ENCODE peak calls at places on chromosomes 6 and 20, in four cellular contexts. W is nephron progenitor cell, I is GM20000, L is NCI-H69. J is an unnamed sample.

GRCh38 chr20:17648782-17649730 is 33.0 kb downstream of the RRBP1 start:
- DNase-seq in L (peak), W (no peak), I (peak), J (peak)

GRCh38 chr6:53483423-53484353 is 61.2 kb downstream of the GCLC start:
- DNase-seq in L (no peak), W (no peak), I (no peak), J (peak)

GRCh38 chr6:85537055-85537494 is 56.6 kb downstream of the SNX14 start:
- DNase-seq in W (no peak), I (peak), L (peak), J (no peak)

GRCh38 chr6:74749211-74750142 is 456.4 kb downstream of the COL12A1 start:
- DNase-seq in I (peak), W (no peak), L (no peak), J (no peak)

GRCh38 chr6:15266423-15266996 is 20.6 kb downstream of the JARID2 start:
- DNase-seq in W (no peak), L (no peak), I (no peak), J (peak)

GRCh38 chr20:57619053-57619831 is 984 bp downstream of the ZBP1 start:
- DNase-seq in L (no peak), I (peak), W (no peak), J (peak)

GRCh38 chr6:143510991-143511891 is at the start of gene FUCA2:
- DNase-seq in W (peak), L (peak), I (peak), J (peak)

GRCh38 chr6:1029196-1029595 is 282.7 kb upstream of the FOXQ1 start:
- DNase-seq in W (peak), I (no peak), L (peak), J (no peak)

GRCh38 chr6:170605860-170606259 is 21.4 kb upstream of the PDCD2 start:
- DNase-seq in W (no peak), I (no peak), L (no peak), J (no peak)

GRCh38 chr20:38685853-38686473 is 38.3 kb upstream of the SLC32A1 start:
- DNase-seq in L (peak), W (peak), I (peak), J (peak)

GRCh38 chr6:78365473-78365872 is 501.9 kb upstream of the IRAK1BP1 start:
- DNase-seq in L (no peak), W (no peak), I (no peak), J (no peak)

GRCh38 chr6:620950-621349 is 36.0 kb downstream of the HUS1B start:
- DNase-seq in L (no peak), I (no peak), W (no peak), J (no peak)

GRCh38 chr6:502761-503160 is 111.2 kb downstream of the IRF4 start:
- DNase-seq in L (no peak), W (no peak), I (no peak), J (no peak)

GRCh38 chr6:6751615-6752014 is 163.1 kb downstream of the LY86 start:
- DNase-seq in W (no peak), L (no peak), I (no peak), J (peak)

GRCh38 chr20:62206388-62206775 is 13.7 kb downstream of the HRH3 start:
- DNase-seq in I (no peak), W (no peak), L (no peak), J (no peak)

GRCh38 chr6:148620579-148621298 is 126.1 kb upstream of the UST start:
- DNase-seq in W (no peak), L (no peak), I (peak), J (peak)

GRCh38 chr6:89145461-89145961 is 344 bp upstream of the PM20D2 start:
- DNase-seq in W (no peak), I (peak), L (peak), J (peak)

GRCh38 chr20:46406986-46407670 is 713 bp upstream of the ELMO2 start:
- DNase-seq in L (peak), W (peak), I (peak), J (peak)

GRCh38 chr6:139355172-139355571 is 19.3 kb downstream of the CITED2 start:
- DNase-seq in L (no peak), W (no peak), I (no peak), J (peak)

GRCh38 chr20:63640086-63640485 is 13.1 kb downstream of the STMN3 start:
- DNase-seq in I (no peak), L (no peak), W (no peak), J (no peak)

GRCh38 chr6:159701413-159701999 is 8.5 kb upstream of the SOD2 start:
- DNase-seq in L (no peak), W (no peak), I (no peak), J (no peak)

GRCh38 chr6:39791850-39792500 is at the start of gene DAAM2:
- DNase-seq in I (peak), W (peak), L (peak), J (no peak)

GRCh38 chr6:87730310-87730709 is 28.3 kb upstream of the AKIRIN2 start:
- DNase-seq in W (no peak), L (peak), I (no peak), J (no peak)

GRCh38 chr6:67285770-67286495 is 1349.1 kb upstream of the ADGRB3 start:
- DNase-seq in W (no peak), L (no peak), I (no peak), J (no peak)

GRCh38 chr20:54070187-54070987 is at the start of gene BCAS1:
- DNase-seq in I (no peak), L (no peak), W (no peak), J (no peak)

GRCh38 chr6:72733045-72733444 is 111.2 kb downstream of the KCNQ5 start:
- DNase-seq in L (no peak), W (no peak), I (no peak), J (no peak)

GRCh38 chr20:54148947-54149764 is 24.6 kb downstream of the CYP24A1 start:
- DNase-seq in W (no peak), L (peak), I (no peak), J (no peak)

GRCh38 chr6:13453172-13453552 is 34.2 kb downstream of the GFOD1 start:
- DNase-seq in W (no peak), I (no peak), L (no peak), J (no peak)

GRCh38 chr20:17898548-17898994 is 70.0 kb downstream of the SNX5 start:
- DNase-seq in W (peak), I (peak), L (peak), J (peak)

GRCh38 chr6:153965996-153966395 is 73.0 kb upstream of the OPRM1 start:
- DNase-seq in I (no peak), W (no peak), L (no peak), J (no peak)

GRCh38 chr6:137309078-137309762 is 90.0 kb upstream of the IFNGR1 start:
- DNase-seq in L (peak), W (peak), I (no peak), J (peak)

GRCh38 chr6:113630738-113631535 is 226.2 kb upstream of the MARCKS start:
- DNase-seq in W (no peak), I (peak), L (peak), J (peak)

J was measured in GM12865.